ENCODE peak calls at places on chromosomes 6 and 20, in four cellular contexts. L is tibial nerve; U is CD8-positive, alpha-beta T cell; J is naive thymus-derived CD4-positive, alpha-beta T cell. H is an unnamed sample. For H3K4me1, the result is how much of the 10 kb centered on the place peaks cover.

GRCh38 chr6:28884423-28885148 is 39.2 kb downstream of the TRIM27 start:
- DNase-seq in L (no peak), U (peak), J (peak), H (no peak)

GRCh38 chr20:24132246-24132645 is 143.7 kb upstream of the GGTLC1 start:
- DNase-seq in L (no peak), U (no peak), J (no peak), H (no peak)

GRCh38 chr6:45192556-45192955 is 135.6 kb upstream of the RUNX2 start:
- DNase-seq in U (no peak), L (no peak), J (no peak), H (no peak)

GRCh38 chr6:29146154-29146553 is 24.6 kb upstream of the OR2J2 start:
- DNase-seq in J (no peak), U (no peak), L (no peak), H (no peak)

GRCh38 chr20:33666293-33667244 is at the start of gene ACTL10:
- DNase-seq in L (peak), U (peak), J (peak), H (peak)

GRCh38 chr6:89242574-89243330 is 25.6 kb upstream of the GABRR1 start:
- DNase-seq in U (no peak), L (no peak), J (no peak), H (no peak)

GRCh38 chr6:165439928-165440554 is 130.6 kb upstream of the C6orf118 start:
- DNase-seq in L (no peak), U (no peak), J (no peak), H (no peak)

GRCh38 chr6:68235192-68235812 is 399.8 kb upstream of the ADGRB3 start:
- DNase-seq in J (no peak), L (no peak), U (no peak), H (no peak)

GRCh38 chr6:157607317-157608109 is 215.5 kb upstream of the SNX9 start:
- DNase-seq in U (no peak), J (no peak), L (no peak), H (no peak)

GRCh38 chr6:52514514-52514913 is 62.3 kb downstream of the TRAM2 start:
- DNase-seq in U (no peak), J (no peak), L (peak), H (peak)

GRCh38 chr6:5199203-5200101 is 61.3 kb downstream of the LYRM4 start:
- DNase-seq in L (no peak), J (no peak), U (no peak), H (no peak)

GRCh38 chr6:24397631-24398030 is 5.1 kb upstream of the MRS2 start:
- DNase-seq in U (no peak), L (no peak), J (no peak), H (no peak)

GRCh38 chr6:548091-548490 is 108.8 kb downstream of the HUS1B start:
- DNase-seq in J (no peak), L (no peak), U (no peak), H (no peak)

GRCh38 chr20:23534801-23535593 is 33.3 kb downstream of the CST9L start:
- DNase-seq in L (no peak), U (no peak), J (no peak), H (no peak)

GRCh38 chr6:166848979-166849756 is 107.2 kb downstream of the RNASET2 start:
- DNase-seq in J (no peak), U (no peak), L (no peak), H (no peak)

GRCh38 chr20:38878798-38879197 is 47.4 kb upstream of the FAM83D start:
- DNase-seq in L (no peak), J (no peak), U (no peak), H (no peak)

GRCh38 chr20:17914957-17915356 is 53.6 kb downstream of the SNX5 start:
- DNase-seq in J (no peak), U (no peak), L (no peak), H (no peak)

GRCh38 chr6:142378138-142378875 is 76.5 kb downstream of the ADGRG6 start:
- DNase-seq in U (no peak), L (no peak), J (no peak), H (no peak)

GRCh38 chr6:26284537-26285142 is 80.4 kb upstream of the BTN3A2 start:
- DNase-seq in U (peak), L (peak), J (peak), H (peak)

GRCh38 chr20:53578492-53579222 is 15.0 kb downstream of the ZNF217 start:
- DNase-seq in U (peak), J (peak), L (peak), H (peak)

GRCh38 chr6:134230940-134231339 is 87.0 kb downstream of the SGK1 start:
- DNase-seq in U (no peak), L (no peak), J (no peak), H (no peak)

GRCh38 chr20:24610341-24611115 is 141.1 kb downstream of the SYNDIG1 start:
- DNase-seq in L (no peak), U (no peak), J (no peak), H (no peak)

GRCh38 chr6:157579467-157580031 is 198.6 kb downstream of the ZDHHC14 start:
- DNase-seq in L (no peak), U (no peak), J (no peak), H (no peak)

GRCh38 chr20:43751167-43752050 is 24.6 kb upstream of the GTSF1L start:
- DNase-seq in J (no peak), L (no peak), U (no peak), H (no peak)
- H3K4me3 ChIP-seq in J (no peak), L (no peak), U (no peak), H (no peak)

DNA sequence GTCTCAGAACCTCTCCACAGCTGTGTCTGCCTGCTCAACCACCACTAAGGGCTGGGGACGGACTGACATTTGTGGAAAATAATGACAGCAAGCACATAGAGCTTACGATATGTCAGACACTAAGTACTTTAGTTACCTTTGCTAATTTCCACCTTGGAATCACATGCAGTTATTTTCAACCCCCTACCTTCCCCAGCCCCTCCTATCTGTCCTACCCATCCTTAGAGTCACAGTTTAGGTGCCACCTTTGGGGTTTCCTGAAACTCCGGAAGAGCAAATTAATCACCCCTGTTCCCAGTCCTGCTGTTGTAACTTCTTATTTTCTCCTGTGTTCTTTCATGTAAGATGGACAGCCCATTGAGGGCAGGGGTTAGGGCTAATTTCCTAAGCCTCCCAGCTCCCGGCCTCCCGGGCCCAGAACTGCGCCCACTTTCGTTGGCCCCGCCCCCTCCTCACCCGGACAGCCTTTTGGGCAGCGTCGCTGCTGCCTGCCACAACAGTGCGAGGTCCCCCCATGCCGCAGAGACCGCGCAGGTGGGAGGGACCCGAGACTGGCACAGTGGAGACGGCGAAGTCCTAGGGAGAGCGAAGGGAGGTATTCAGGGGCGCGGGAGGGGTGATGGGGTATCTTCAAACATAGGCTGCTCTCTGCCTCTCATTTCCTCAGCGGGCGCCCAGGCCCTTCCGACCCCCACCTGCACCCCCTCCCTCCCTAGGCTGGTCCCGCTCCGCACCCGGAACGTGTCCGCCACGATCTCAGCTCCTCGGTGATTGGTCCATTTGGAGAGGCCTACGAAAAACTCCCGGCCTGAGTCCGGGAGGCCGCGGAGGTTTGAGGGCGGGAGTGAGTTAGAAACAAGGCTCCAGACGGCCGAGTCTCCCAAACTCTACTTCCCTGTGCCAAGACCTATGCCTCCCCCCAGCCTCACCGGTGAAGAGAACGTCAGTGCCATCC is 1.1 kb downstream of the DDAH2 start:
- DNase-seq in J (no peak), U (no peak), L (no peak), H (no peak)
- H3K4me1 ChIP-seq in J (under half), U (under half), L (under half), H (under half)

DNA sequence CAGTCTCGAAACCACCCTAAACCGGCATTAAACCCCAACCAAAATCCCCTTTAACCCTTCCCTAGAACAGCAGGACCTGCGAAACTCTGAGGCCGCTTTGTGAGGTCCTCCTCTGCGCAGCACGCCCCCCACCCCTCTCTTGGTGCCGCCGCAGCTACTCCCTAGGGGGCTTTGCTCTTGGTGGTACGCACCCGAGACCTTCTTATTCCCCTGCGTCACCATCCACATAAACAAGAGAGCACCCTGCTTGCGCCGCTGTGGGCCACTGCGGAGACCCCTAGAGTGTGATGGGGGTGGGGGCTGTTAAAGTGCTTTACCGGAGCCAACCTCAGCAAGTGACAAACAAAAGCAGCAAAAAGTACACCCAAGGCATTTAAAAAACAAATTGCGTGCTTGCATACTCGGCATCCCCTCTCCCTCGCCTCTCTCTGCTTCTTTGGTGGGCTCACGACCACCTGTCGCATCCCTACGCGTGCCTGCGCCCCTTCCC is 502 bp upstream of the GNAS start:
- DNase-seq in L (no peak), J (no peak), U (no peak), H (no peak)
- H3K4me3 ChIP-seq in L (peak), J (peak), U (peak), H (peak)

GRCh38 chr6:21538186-21538798 is 55.3 kb upstream of the SOX4 start:
- DNase-seq in L (no peak), J (no peak), U (no peak), H (no peak)

GRCh38 chr6:21533678-21534077 is 59.9 kb upstream of the SOX4 start:
- DNase-seq in U (no peak), J (no peak), L (no peak), H (no peak)

GRCh38 chr6:21537660-21538059 is 55.9 kb upstream of the SOX4 start:
- DNase-seq in U (no peak), L (no peak), J (no peak), H (no peak)

GRCh38 chr6:21539621-21540100 is 53.9 kb upstream of the SOX4 start:
- DNase-seq in L (no peak), J (no peak), U (no peak), H (no peak)

GRCh38 chr6:21536280-21536766 is 57.2 kb upstream of the SOX4 start:
- DNase-seq in U (no peak), L (no peak), J (no peak), H (no peak)
- H3K4me1 ChIP-seq in U (under half), L (under half), J (under half), H (under half)

DNA sequence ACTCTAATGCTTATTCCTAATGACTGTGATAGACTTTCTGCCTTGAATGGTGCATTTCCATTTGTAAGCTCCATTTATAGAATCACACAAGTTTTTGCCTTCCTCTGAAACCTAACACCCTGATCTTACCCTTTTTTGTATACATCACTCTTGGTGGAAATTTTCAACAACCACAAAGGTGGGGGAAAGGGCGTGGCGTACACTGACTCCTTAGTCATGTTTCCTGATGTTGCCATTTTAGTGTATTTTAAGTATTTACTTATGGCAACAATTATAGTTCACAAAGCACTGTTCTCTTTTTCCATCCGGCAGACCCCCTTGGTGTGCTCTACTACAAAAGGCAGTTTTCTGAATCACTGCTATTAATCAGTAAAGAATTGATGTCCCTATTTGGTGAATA is 92.0 kb downstream of the ATXN1 start:
- DNase-seq in J (no peak), U (peak), L (no peak), H (no peak)
- H3K4me3 ChIP-seq in J (no peak), U (no peak), L (no peak), H (no peak)

DNA sequence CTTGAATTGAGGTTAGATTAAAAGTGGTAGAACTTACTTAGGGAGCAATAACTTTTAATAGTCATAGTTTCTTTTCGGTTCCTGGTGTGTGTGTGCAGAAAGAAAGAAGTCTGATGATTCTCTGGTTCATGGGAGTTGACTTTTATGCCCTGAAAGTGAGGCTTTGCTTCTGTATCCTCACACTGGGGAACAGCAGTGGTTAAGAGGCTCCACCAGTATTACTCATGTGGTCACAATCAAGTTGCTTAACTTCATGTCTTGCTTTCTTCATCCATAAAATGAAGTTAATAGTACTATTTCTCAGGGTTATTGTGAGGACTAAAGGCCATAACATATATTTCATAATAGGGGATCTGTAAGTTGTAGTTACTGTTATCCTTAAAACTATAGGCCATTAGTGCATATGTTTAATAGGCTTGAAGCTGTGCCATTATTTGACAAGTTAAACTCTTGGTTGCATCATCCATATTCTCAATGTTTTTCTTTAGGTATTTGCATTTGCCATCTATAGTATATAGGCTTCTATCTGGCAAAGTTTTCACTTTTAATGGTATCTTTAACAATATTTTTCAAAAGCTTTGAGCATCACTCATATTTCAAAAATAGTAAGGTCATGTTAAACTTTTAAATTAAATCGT is 262.4 kb downstream of the PLCB1 start:
- DNase-seq in U (no peak), L (no peak), J (no peak), H (no peak)
- H3K4me1 ChIP-seq in U (under half), L (under half), J (under half), H (under half)

DNA sequence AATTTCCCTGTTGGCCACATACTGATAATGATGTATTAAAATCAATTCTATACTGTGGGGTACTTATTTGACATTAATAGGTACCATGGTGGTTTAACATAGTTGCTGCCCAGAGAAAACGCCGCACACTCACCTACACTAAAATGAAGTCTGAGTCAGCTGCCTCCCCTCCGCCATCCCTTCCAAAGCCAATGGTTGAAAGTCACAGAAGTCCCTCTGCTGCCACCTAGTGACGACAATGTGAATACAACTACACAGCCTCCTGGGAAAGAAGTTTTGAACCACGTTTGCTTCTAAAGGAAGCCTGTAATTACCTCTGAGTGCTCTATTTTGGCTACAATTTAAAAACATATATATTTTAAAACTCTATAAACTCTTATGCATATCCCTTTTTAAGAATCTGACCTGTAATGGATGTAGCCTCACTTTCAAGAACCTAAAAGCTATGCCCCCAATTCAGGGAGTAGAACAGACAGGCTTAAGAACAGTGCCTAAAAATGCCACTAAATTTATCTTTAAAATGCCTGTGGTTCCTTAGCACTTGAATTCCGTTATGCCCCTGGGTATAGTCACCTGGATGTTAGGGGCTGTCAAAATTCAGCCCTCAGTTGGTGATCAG is 20.6 kb upstream of the ECI2 start:
- DNase-seq in J (peak), L (peak), U (peak), H (peak)
- H3K4me3 ChIP-seq in J (no peak), L (no peak), U (no peak), H (no peak)

GRCh38 chr6:127471379-127472255 is 12.4 kb upstream of the KIAA0408 start:
- DNase-seq in L (no peak), U (no peak), J (no peak), H (no peak)
- H3K4me1 ChIP-seq in L (under half), U (under half), J (under half), H (under half)

GRCh38 chr6:34493344-34493743 is 27.5 kb downstream of the PACSIN1 start:
- DNase-seq in L (no peak), J (no peak), U (no peak), H (no peak)

GRCh38 chr6:34491091-34491430 is 25.2 kb downstream of the PACSIN1 start:
- DNase-seq in J (no peak), L (no peak), U (no peak), H (no peak)

GRCh38 chr6:34489229-34489805 is 23.4 kb downstream of the PACSIN1 start:
- DNase-seq in L (no peak), U (no peak), J (no peak), H (no peak)

GRCh38 chr6:34487536-34487935 is 21.7 kb downstream of the PACSIN1 start:
- DNase-seq in J (no peak), U (no peak), L (no peak), H (no peak)

GRCh38 chr6:34490390-34491090 is 24.7 kb downstream of the PACSIN1 start:
- DNase-seq in L (no peak), U (no peak), J (no peak), H (no peak)
- H3K4me3 ChIP-seq in L (no peak), U (no peak), J (no peak), H (no peak)